ENCODE peak calls at places on chromosome 21, in six cellular contexts. S is kidney glomerular epithelial cell, P is GM12892, A is endothelial cell, O is psoas muscle, L is choroid plexus epithelial cell. J is an unnamed sample.

GRCh38 chr21:46351476-46352155 is 27.7 kb downstream of the PCNT start:
- DNase-seq in S (no peak), P (no peak), A (no peak), O (no peak), L (no peak), J (no peak)

GRCh38 chr21:45835301-45836267 is 146.0 kb upstream of the COL6A1 start:
- DNase-seq in S (no peak), P (no peak), A (no peak), O (no peak), L (no peak), J (no peak)

GRCh38 chr21:35291034-35291433 is 241.9 kb upstream of the RUNX1 start:
- DNase-seq in S (peak), P (no peak), A (no peak), O (no peak), L (no peak), J (no peak)

GRCh38 chr21:39441502-39442475 is 3.8 kb downstream of the LCA5L start:
- DNase-seq in S (peak), P (no peak), A (peak), O (no peak), L (peak), J (no peak)

GRCh38 chr21:38622081-38622826 is 124.0 kb upstream of the ERG start:
- DNase-seq in S (no peak), P (no peak), A (no peak), O (no peak), L (no peak), J (no peak)

GRCh38 chr21:46667735-46668380 is 32.4 kb downstream of the PRMT2 start:
- DNase-seq in S (peak), P (no peak), A (peak), O (no peak), L (peak), J (peak)

GRCh38 chr21:28336299-28336698 is 656.4 kb downstream of the LTN1 start:
- DNase-seq in S (peak), P (no peak), A (no peak), O (no peak), L (peak), J (peak)

GRCh38 chr21:16084776-16085364 is 355.1 kb downstream of the USP25 start:
- DNase-seq in S (no peak), P (no peak), A (no peak), O (peak), L (no peak), J (peak)

GRCh38 chr21:45530423-45531113 is 11.7 kb downstream of the SLC19A1 start:
- DNase-seq in S (no peak), P (no peak), A (no peak), O (peak), L (no peak), J (no peak)

GRCh38 chr21:33205476-33205875 is 24.3 kb upstream of the IFNAR2 start:
- DNase-seq in S (no peak), P (no peak), A (no peak), O (no peak), L (no peak), J (no peak)

GRCh38 chr21:17491716-17492414 is 21.0 kb upstream of the CXADR start:
- DNase-seq in S (peak), P (no peak), A (no peak), O (no peak), L (peak), J (peak)

GRCh38 chr21:42818328-42818749 is 61.0 kb downstream of the WDR4 start:
- DNase-seq in S (peak), P (no peak), A (peak), O (peak), L (peak), J (no peak)